ENCODE peak calls at places on chromosome 19, in four cellular contexts. O is cardiac muscle cell, U is astrocyte, H is H7. P is an unnamed sample.
A peak's percentile ranks its signal among the peaks of the same experiment; 100 is the strongest.

GRCh38 chr19:50912727-50913716 is 1.8 kb upstream of the KLK4 start:
- DNase-seq in H (peak; percentile 66), O (no peak), U (no peak), P (no peak)

GRCh38 chr19:43318203-43318602 is 35.3 kb upstream of the CD177 start:
- DNase-seq in H (no peak), U (no peak), O (no peak), P (no peak)

GRCh38 chr19:5954293-5954692 is 23.6 kb downstream of the RANBP3 start:
- DNase-seq in O (no peak), H (no peak), U (no peak), P (no peak)

GRCh38 chr19:17049711-17050280 is 23.2 kb upstream of the CPAMD8 start:
- DNase-seq in H (no peak), O (no peak), U (peak; percentile 63), P (peak; percentile 29)

GRCh38 chr19:29371766-29372415 is 153.9 kb upstream of the VSTM2B start:
- DNase-seq in H (peak; percentile 5), O (no peak), U (no peak), P (no peak)

GRCh38 chr19:4877753-4878490 is 10.5 kb upstream of the PLIN3 start:
- DNase-seq in O (no peak), U (no peak), H (peak; percentile 84), P (no peak)

GRCh38 chr19:30999726-31000125 is 349.5 kb downstream of the TSHZ3 start:
- DNase-seq in O (no peak), U (peak; percentile 39), H (no peak), P (no peak)

GRCh38 chr19:54189668-54190502 is 505 bp upstream of the MBOAT7 start:
- DNase-seq in U (peak; percentile 99), O (peak; percentile 100), H (peak; percentile 97), P (peak; percentile 100)

GRCh38 chr19:23283925-23284324 is 33.7 kb upstream of the ZNF724 start:
- DNase-seq in H (peak; percentile 68), U (peak; percentile 5), O (peak; percentile 18), P (peak; percentile 48)

GRCh38 chr19:7506385-7507328 is 9.2 kb upstream of the ZNF358 start:
- DNase-seq in U (peak; percentile 68), O (peak; percentile 68), H (peak; percentile 90), P (peak; percentile 63)

GRCh38 chr19:45172173-45172572 is 5.9 kb downstream of the TRAPPC6A start:
- DNase-seq in O (no peak), H (no peak), U (no peak), P (no peak)

GRCh38 chr19:19214892-19215291 is 3.1 kb downstream of the NCAN start:
- DNase-seq in U (peak; percentile 25), H (peak; percentile 92), O (peak; percentile 86), P (peak; percentile 46)

GRCh38 chr19:22144394-22144793 is 52.4 kb downstream of the ZNF676 start:
- DNase-seq in U (peak; percentile 24), H (peak; percentile 9), O (peak; percentile 21), P (no peak)

GRCh38 chr19:18543814-18544475 is 572 bp upstream of the FKBP8 start:
- DNase-seq in H (peak; percentile 81), U (peak; percentile 27), O (peak; percentile 32), P (peak; percentile 48)

GRCh38 chr19:50003810-50004419 is 21.3 kb downstream of the VRK3 start:
- DNase-seq in U (peak; percentile 96), H (no peak), O (no peak), P (no peak)

GRCh38 chr19:50739132-50739746 is 16.1 kb downstream of the CLEC11A start:
- DNase-seq in U (no peak), H (no peak), O (no peak), P (no peak)

GRCh38 chr19:49389406-49389805 is 1.4 kb downstream of the KASH5 start:
- DNase-seq in U (no peak), H (peak; percentile 52), O (no peak), P (no peak)

GRCh38 chr19:7769171-7769570 is 6.1 kb downstream of the CLEC4M start:
- DNase-seq in O (no peak), U (no peak), H (no peak), P (no peak)

GRCh38 chr19:30587869-30588268 is 215.7 kb downstream of the ZNF536 start:
- DNase-seq in U (no peak), O (no peak), H (no peak), P (no peak)

GRCh38 chr19:51660975-51661600 is 14.5 kb upstream of the SIGLEC14 start:
- DNase-seq in H (peak; percentile 68), O (peak; percentile 90), U (peak; percentile 40), P (peak; percentile 93)

GRCh38 chr19:49890349-49891311 is 6.1 kb downstream of the IL4I1 start:
- DNase-seq in O (peak; percentile 64), H (peak; percentile 99), U (no peak), P (peak; percentile 57)

GRCh38 chr19:10327793-10328192 is 5.5 kb downstream of the RAVER1 start:
- DNase-seq in H (no peak), O (no peak), U (no peak), P (no peak)

GRCh38 chr19:10835754-10836477 is at the start of gene TMED1:
- DNase-seq in H (peak; percentile 100), U (peak; percentile 95), O (peak; percentile 100), P (peak; percentile 100)

GRCh38 chr19:50288954-50289353 is 40.2 kb downstream of the KCNC3 start:
- DNase-seq in O (no peak), U (no peak), H (no peak), P (no peak)

GRCh38 chr19:48443262-48443661 is 2.5 kb upstream of the GRWD1 start:
- DNase-seq in U (no peak), O (no peak), H (peak; percentile 64), P (no peak)

GRCh38 chr19:49142866-49143335 is 12.3 kb downstream of the HRC start:
- DNase-seq in U (peak; percentile 84), H (peak; percentile 98), O (peak; percentile 98), P (peak; percentile 94)

GRCh38 chr19:18915639-18916038 is 3.5 kb downstream of the COPE start:
- DNase-seq in H (peak; percentile 90), O (peak; percentile 43), U (no peak), P (peak; percentile 82)

GRCh38 chr19:5645409-5645808 is 22.5 kb downstream of the SAFB start:
- DNase-seq in H (no peak), O (no peak), U (no peak), P (no peak)

GRCh38 chr19:20164456-20164855 is 2.6 kb upstream of the ZNF486 start:
- DNase-seq in H (no peak), O (no peak), U (no peak), P (no peak)

GRCh38 chr19:6056282-6056741 is 54.0 kb downstream of the RFX2 start:
- DNase-seq in H (no peak), U (no peak), O (no peak), P (no peak)

GRCh38 chr19:13844130-13844631 is 32.8 kb upstream of the NANOS3 start:
- DNase-seq in H (peak; percentile 58), U (no peak), O (no peak), P (no peak)

GRCh38 chr19:13848811-13849241 is 28.1 kb upstream of the NANOS3 start:
- DNase-seq in H (peak; percentile 33), U (no peak), O (no peak), P (no peak)

GRCh38 chr19:13847033-13847899 is 29.7 kb upstream of the NANOS3 start:
- DNase-seq in O (peak; percentile 91), H (peak; percentile 98), U (peak; percentile 82), P (peak; percentile 90)

GRCh38 chr19:13847900-13848677 is 28.8 kb upstream of the NANOS3 start:
- DNase-seq in U (no peak), O (no peak), H (peak; percentile 30), P (no peak)

DNA sequence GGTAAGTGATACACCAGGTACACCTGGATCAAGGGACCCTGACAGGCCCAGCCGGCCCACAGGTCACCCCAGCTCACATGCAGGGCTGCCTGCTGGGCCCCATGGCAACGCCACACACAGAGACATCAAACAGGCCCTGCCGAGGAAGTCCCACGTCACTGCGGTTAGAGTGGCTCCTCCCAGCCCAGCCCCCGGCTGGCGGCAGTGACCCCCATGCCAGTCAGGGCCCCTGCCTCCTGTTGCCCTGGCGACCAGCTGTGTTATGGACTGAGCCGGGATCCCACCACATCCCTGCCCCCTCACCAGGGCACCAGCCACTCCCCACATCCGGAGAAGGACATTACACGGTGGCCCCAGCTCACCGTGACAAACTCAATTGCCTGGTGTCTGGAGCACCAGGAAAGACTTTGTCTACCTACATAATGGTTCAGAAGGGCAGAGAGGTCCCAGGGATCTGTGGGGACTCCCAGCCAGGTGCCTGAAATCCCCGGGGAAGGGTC is 30.4 kb upstream of the NANOS3 start:
- DNase-seq in O (peak; percentile 78), U (peak; percentile 91), H (peak; percentile 91), P (peak; percentile 61)
- H3K4me3 ChIP-seq in O (peak overlapping the region; percentile 41), U (peak overlapping the region; percentile 30), H (peak overlapping the region; percentile 61), P (peak overlapping the region; percentile 64)

GRCh38 chr19:40763963-40764362 is 11.4 kb upstream of the MIA start:
- DNase-seq in U (no peak), H (no peak), O (no peak), P (no peak)
- H3K36me3 ChIP-seq in U (peaks cover 51% of the 10 kb centered on the region), H (peaks cover 56% of the 10 kb centered on the region), O (peaks cover 53% of the 10 kb centered on the region), P (no peaks in the 10 kb centered on the region)

DNA sequence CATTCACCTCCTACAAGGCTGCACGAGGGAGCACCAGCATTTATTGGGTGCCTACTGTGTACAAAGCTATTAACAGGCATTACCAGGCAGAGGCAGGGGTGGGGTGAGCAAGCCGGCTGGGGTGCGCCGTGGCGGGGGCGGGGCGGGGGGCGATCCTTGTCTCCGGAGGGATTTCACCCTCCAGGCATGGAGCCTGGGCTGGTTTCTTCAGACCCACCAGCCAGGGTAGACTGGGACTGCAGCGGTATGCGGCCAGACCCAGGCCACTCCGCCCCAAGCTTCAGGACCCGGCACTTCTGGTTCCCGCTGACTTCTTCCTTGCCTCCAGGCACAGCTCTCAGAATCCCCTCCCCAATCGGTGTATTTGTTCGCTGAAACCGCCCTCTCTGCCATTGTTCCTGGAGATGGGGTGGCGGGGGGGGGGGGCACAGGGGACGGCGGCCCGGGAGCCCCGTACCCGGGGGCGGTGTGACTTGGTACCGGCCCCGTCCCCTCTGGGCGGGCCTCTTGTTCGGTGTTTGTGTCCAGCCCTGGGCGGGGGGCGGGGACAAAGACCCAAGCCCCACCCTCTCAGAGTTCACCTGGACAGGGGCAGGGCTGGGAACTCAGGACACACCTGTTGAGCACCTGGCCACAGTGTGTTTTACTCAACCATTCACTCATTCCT is 14.4 kb downstream of the TJP3 start:
- DNase-seq in U (no peak), O (peak; percentile 57), H (peak; percentile 96), P (no peak)
- H3K4me3 ChIP-seq in U (no peak overlapping the region), O (peak overlapping the region; percentile 14), H (peak overlapping the region; percentile 64), P (no peak overlapping the region)

GRCh38 chr19:57324992-57325391 is 4.7 kb downstream of the ZNF543 start:
- DNase-seq in U (no peak), H (no peak), O (no peak), P (no peak)
- H3K36me3 ChIP-seq in U (peaks cover 38% of the 10 kb centered on the region), H (peaks cover 24% of the 10 kb centered on the region), O (peaks cover 48% of the 10 kb centered on the region), P (no peaks in the 10 kb centered on the region)

GRCh38 chr19:1757468-1758230 is 4.3 kb downstream of the ONECUT3 start:
- DNase-seq in U (no peak), O (no peak), H (peak; percentile 82), P (no peak)
- H3K4me3 ChIP-seq in U (no peak overlapping the region), O (no peak overlapping the region), H (no peak overlapping the region), P (no peak overlapping the region)

DNA sequence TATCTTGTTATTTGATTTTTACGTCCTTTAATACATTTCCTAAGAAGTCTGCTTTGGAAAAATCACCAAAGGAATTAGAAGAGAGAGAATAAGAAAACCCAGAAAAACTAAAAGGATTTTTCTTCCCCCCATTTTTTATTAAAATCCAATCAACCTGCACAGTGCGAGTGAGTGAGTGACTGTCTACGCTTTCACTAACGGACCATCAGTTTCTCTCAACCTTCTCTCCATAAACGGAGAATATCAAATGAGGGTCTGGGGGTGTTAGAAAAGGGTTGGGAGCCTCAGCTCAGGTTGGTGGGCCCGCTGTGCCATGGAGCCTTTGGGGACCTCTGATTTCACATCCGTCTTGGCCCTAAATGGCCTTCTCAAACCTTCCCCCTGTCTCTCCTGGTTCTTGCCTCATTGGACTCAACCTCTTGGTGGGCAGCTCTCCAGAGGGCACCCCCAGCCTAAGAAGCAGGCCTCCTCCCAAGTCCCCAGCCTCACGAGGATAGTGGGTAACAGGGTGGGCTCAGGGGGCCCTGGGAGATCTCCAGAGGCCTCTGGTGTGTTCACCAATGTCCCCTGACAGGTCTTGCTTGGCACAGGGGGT is 764 bp upstream of the LRP3 start:
- DNase-seq in U (no peak), H (no peak), O (no peak), P (no peak)
- H3K36me3 ChIP-seq in U (no peaks in the 10 kb centered on the region), H (peaks cover 2% of the 10 kb centered on the region), O (no peaks in the 10 kb centered on the region), P (no peaks in the 10 kb centered on the region)

P was measured in testis.